ENCODE peak calls at places on chromosomes 6 and 20, in seven cellular contexts. One of them, this sample, is unnamed.

GRCh38 chr6:151136141-151136755 is 103.5 kb upstream of the AKAP12 start:
- DNase-seq in NB4: no peak
- DNase-seq in heart left ventricle: no peak
- DNase-seq in endothelial cell of umbilical vein: no peak
- DNase-seq in spleen: no peak
- DNase-seq in ovary: peak
- DNase-seq in IMR-90: no peak
- DNase-seq in this sample: no peak

GRCh38 chr6:154487367-154488275 is 22.9 kb downstream of the CNKSR3 start:
- DNase-seq in IMR-90: peak
- DNase-seq in spleen: no peak
- DNase-seq in endothelial cell of umbilical vein: no peak
- DNase-seq in NB4: no peak
- DNase-seq in heart left ventricle: no peak
- DNase-seq in ovary: no peak
- DNase-seq in this sample: no peak

GRCh38 chr20:53737404-53738038 is 143.9 kb upstream of the ZNF217 start:
- DNase-seq in IMR-90: no peak
- DNase-seq in spleen: no peak
- DNase-seq in NB4: peak
- DNase-seq in ovary: no peak
- DNase-seq in endothelial cell of umbilical vein: peak
- DNase-seq in heart left ventricle: no peak
- DNase-seq in this sample: peak

GRCh38 chr6:75776461-75776860 is 27.4 kb downstream of the MYO6 start:
- DNase-seq in heart left ventricle: no peak
- DNase-seq in IMR-90: no peak
- DNase-seq in ovary: no peak
- DNase-seq in NB4: no peak
- DNase-seq in endothelial cell of umbilical vein: no peak
- DNase-seq in spleen: no peak
- DNase-seq in this sample: no peak

GRCh38 chr6:105851181-105851580 is 235.0 kb upstream of the PRDM1 start:
- DNase-seq in heart left ventricle: peak
- DNase-seq in NB4: no peak
- DNase-seq in IMR-90: peak
- DNase-seq in spleen: no peak
- DNase-seq in endothelial cell of umbilical vein: no peak
- DNase-seq in ovary: no peak
- DNase-seq in this sample: no peak

GRCh38 chr6:165846123-165846966 is 183.3 kb upstream of the PDE10A start:
- DNase-seq in ovary: no peak
- DNase-seq in endothelial cell of umbilical vein: no peak
- DNase-seq in spleen: no peak
- DNase-seq in NB4: no peak
- DNase-seq in heart left ventricle: no peak
- DNase-seq in IMR-90: peak
- DNase-seq in this sample: no peak

GRCh38 chr20:59583428-59584277 is 20.7 kb upstream of the PHACTR3 start:
- DNase-seq in IMR-90: no peak
- DNase-seq in NB4: no peak
- DNase-seq in spleen: peak
- DNase-seq in endothelial cell of umbilical vein: no peak
- DNase-seq in heart left ventricle: peak
- DNase-seq in ovary: peak
- DNase-seq in this sample: no peak

GRCh38 chr6:139164001-139164400 is 29.1 kb downstream of the HECA start:
- DNase-seq in spleen: no peak
- DNase-seq in IMR-90: no peak
- DNase-seq in heart left ventricle: no peak
- DNase-seq in endothelial cell of umbilical vein: no peak
- DNase-seq in NB4: peak
- DNase-seq in ovary: no peak
- DNase-seq in this sample: no peak

GRCh38 chr6:45416700-45417099 is 39.0 kb upstream of the SUPT3H start:
- DNase-seq in ovary: no peak
- DNase-seq in IMR-90: no peak
- DNase-seq in heart left ventricle: no peak
- DNase-seq in endothelial cell of umbilical vein: no peak
- DNase-seq in spleen: no peak
- DNase-seq in NB4: no peak
- DNase-seq in this sample: no peak

GRCh38 chr6:33123732-33124524 is 48.1 kb downstream of the HLA-DPB1 start:
- DNase-seq in spleen: no peak
- DNase-seq in endothelial cell of umbilical vein: no peak
- DNase-seq in NB4: peak
- DNase-seq in ovary: no peak
- DNase-seq in IMR-90: peak
- DNase-seq in heart left ventricle: no peak
- DNase-seq in this sample: peak

GRCh38 chr6:16544006-16544405 is 217.3 kb downstream of the ATXN1 start:
- DNase-seq in ovary: no peak
- DNase-seq in NB4: no peak
- DNase-seq in endothelial cell of umbilical vein: peak
- DNase-seq in heart left ventricle: peak
- DNase-seq in spleen: no peak
- DNase-seq in IMR-90: peak
- DNase-seq in this sample: no peak

GRCh38 chr6:3031857-3032256 is 32.2 kb downstream of the NQO2 start:
- DNase-seq in endothelial cell of umbilical vein: no peak
- DNase-seq in IMR-90: no peak
- DNase-seq in ovary: no peak
- DNase-seq in heart left ventricle: no peak
- DNase-seq in spleen: no peak
- DNase-seq in NB4: no peak
- DNase-seq in this sample: no peak

GRCh38 chr20:39338977-39339376 is 376.8 kb downstream of the DHX35 start:
- DNase-seq in heart left ventricle: peak
- DNase-seq in IMR-90: no peak
- DNase-seq in NB4: peak
- DNase-seq in spleen: no peak
- DNase-seq in ovary: no peak
- DNase-seq in endothelial cell of umbilical vein: no peak
- DNase-seq in this sample: no peak

GRCh38 chr6:105817370-105817769 is 268.8 kb upstream of the PRDM1 start:
- DNase-seq in heart left ventricle: no peak
- DNase-seq in spleen: no peak
- DNase-seq in IMR-90: no peak
- DNase-seq in endothelial cell of umbilical vein: no peak
- DNase-seq in NB4: no peak
- DNase-seq in ovary: no peak
- DNase-seq in this sample: no peak

GRCh38 chr20:48921168-48921882 is at the start of gene ARFGEF2:
- DNase-seq in IMR-90: peak
- DNase-seq in spleen: peak
- DNase-seq in ovary: peak
- DNase-seq in NB4: peak
- DNase-seq in endothelial cell of umbilical vein: peak
- DNase-seq in heart left ventricle: peak
- DNase-seq in this sample: peak

GRCh38 chr6:118708736-118709135 is 57.3 kb upstream of the CEP85L start:
- DNase-seq in heart left ventricle: no peak
- DNase-seq in NB4: no peak
- DNase-seq in spleen: no peak
- DNase-seq in IMR-90: peak
- DNase-seq in ovary: no peak
- DNase-seq in endothelial cell of umbilical vein: no peak
- DNase-seq in this sample: no peak

GRCh38 chr6:15562954-15563353 is 99.9 kb downstream of the DTNBP1 start:
- DNase-seq in ovary: no peak
- DNase-seq in IMR-90: no peak
- DNase-seq in endothelial cell of umbilical vein: no peak
- DNase-seq in NB4: no peak
- DNase-seq in heart left ventricle: no peak
- DNase-seq in spleen: no peak
- DNase-seq in this sample: no peak

GRCh38 chr20:62226707-62227590 is 6.9 kb upstream of the HRH3 start:
- DNase-seq in heart left ventricle: no peak
- DNase-seq in IMR-90: no peak
- DNase-seq in ovary: no peak
- DNase-seq in NB4: no peak
- DNase-seq in spleen: no peak
- DNase-seq in endothelial cell of umbilical vein: no peak
- DNase-seq in this sample: no peak

GRCh38 chr20:62393830-62394229 is 6.9 kb downstream of the RPS21 start:
- DNase-seq in NB4: no peak
- DNase-seq in IMR-90: no peak
- DNase-seq in ovary: no peak
- DNase-seq in endothelial cell of umbilical vein: no peak
- DNase-seq in heart left ventricle: no peak
- DNase-seq in spleen: no peak
- DNase-seq in this sample: no peak

GRCh38 chr20:49575551-49576060 is 7.7 kb upstream of the PTGIS start:
- DNase-seq in heart left ventricle: peak
- DNase-seq in endothelial cell of umbilical vein: no peak
- DNase-seq in IMR-90: no peak
- DNase-seq in ovary: peak
- DNase-seq in NB4: no peak
- DNase-seq in spleen: peak
- DNase-seq in this sample: no peak

GRCh38 chr20:60062431-60063336 is 104.5 kb downstream of the CDH26 start:
- DNase-seq in heart left ventricle: no peak
- DNase-seq in ovary: peak
- DNase-seq in endothelial cell of umbilical vein: no peak
- DNase-seq in spleen: no peak
- DNase-seq in IMR-90: peak
- DNase-seq in NB4: no peak
- DNase-seq in this sample: no peak

GRCh38 chr6:125151715-125152114 is 1.9 kb upstream of the TPD52L1 start:
- DNase-seq in ovary: no peak
- DNase-seq in endothelial cell of umbilical vein: no peak
- DNase-seq in IMR-90: no peak
- DNase-seq in spleen: no peak
- DNase-seq in NB4: no peak
- DNase-seq in heart left ventricle: no peak
- DNase-seq in this sample: no peak

GRCh38 chr6:125155344-125155743 is 1.8 kb downstream of the TPD52L1 start:
- DNase-seq in endothelial cell of umbilical vein: no peak
- DNase-seq in heart left ventricle: no peak
- DNase-seq in spleen: no peak
- DNase-seq in ovary: no peak
- DNase-seq in NB4: no peak
- DNase-seq in IMR-90: no peak
- DNase-seq in this sample: no peak

GRCh38 chr6:125154184-125155135 is 887 bp downstream of the TPD52L1 start:
- DNase-seq in ovary: peak
- DNase-seq in heart left ventricle: peak
- DNase-seq in IMR-90: no peak
- DNase-seq in endothelial cell of umbilical vein: no peak
- DNase-seq in NB4: no peak
- DNase-seq in spleen: peak
- DNase-seq in this sample: peak

GRCh38 chr6:125156496-125156895 is 2.9 kb downstream of the TPD52L1 start:
- DNase-seq in IMR-90: no peak
- DNase-seq in NB4: no peak
- DNase-seq in ovary: no peak
- DNase-seq in endothelial cell of umbilical vein: no peak
- DNase-seq in heart left ventricle: no peak
- DNase-seq in spleen: no peak
- DNase-seq in this sample: no peak

GRCh38 chr6:125153541-125154183 is at the start of gene TPD52L1:
- DNase-seq in heart left ventricle: peak
- DNase-seq in spleen: peak
- DNase-seq in endothelial cell of umbilical vein: peak
- DNase-seq in ovary: peak
- DNase-seq in IMR-90: peak
- DNase-seq in NB4: peak
- DNase-seq in this sample: peak
- TF ChIP-seq POLR2A in heart left ventricle: no peak
- TF ChIP-seq POLR2A in spleen: no peak
- TF ChIP-seq POLR2A in endothelial cell of umbilical vein: no peak
- TF ChIP-seq POLR2A in ovary: no peak
- TF ChIP-seq POLR2A in IMR-90: no peak
- TF ChIP-seq POLR2A in NB4: no peak
- TF ChIP-seq POLR2A in this sample: no peak

DNA sequence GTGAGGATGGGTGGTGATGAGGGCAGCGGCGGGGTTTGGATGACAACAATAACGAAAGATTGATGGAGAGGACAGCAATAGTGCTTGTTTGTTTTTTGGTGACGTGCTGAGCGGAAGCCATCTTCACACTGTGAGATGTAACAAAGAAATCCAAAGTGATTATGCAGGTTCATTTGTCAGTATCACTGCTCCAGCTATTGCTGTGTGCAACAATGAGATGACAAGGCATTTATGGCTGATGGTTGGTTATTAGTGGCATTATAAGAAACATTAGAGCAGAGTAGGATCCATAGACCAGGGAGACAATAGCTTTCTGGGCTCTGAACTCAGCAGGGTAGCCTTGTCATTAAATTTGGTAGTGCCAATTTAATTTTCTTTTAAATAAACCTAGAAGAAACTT is 306.8 kb downstream of the RNF144B start:
- DNase-seq in IMR-90: no peak
- DNase-seq in NB4: no peak
- DNase-seq in endothelial cell of umbilical vein: no peak
- DNase-seq in heart left ventricle: no peak
- DNase-seq in ovary: no peak
- DNase-seq in spleen: no peak
- DNase-seq in this sample: no peak
- TF ChIP-seq POLR2A in IMR-90: no peak
- TF ChIP-seq POLR2A in NB4: no peak
- TF ChIP-seq POLR2A in endothelial cell of umbilical vein: no peak
- TF ChIP-seq POLR2A in heart left ventricle: no peak
- TF ChIP-seq POLR2A in ovary: no peak
- TF ChIP-seq POLR2A in spleen: no peak
- TF ChIP-seq POLR2A in this sample: no peak

GRCh38 chr6:30725713-30726505 is 5.8 kb downstream of the TUBB start:
- DNase-seq in spleen: peak
- DNase-seq in NB4: peak
- DNase-seq in IMR-90: peak
- DNase-seq in endothelial cell of umbilical vein: peak
- DNase-seq in ovary: no peak
- DNase-seq in heart left ventricle: no peak
- DNase-seq in this sample: no peak
- TF ChIP-seq POLR2A in spleen: no peak
- TF ChIP-seq POLR2A in NB4: no peak
- TF ChIP-seq POLR2A in IMR-90: peak
- TF ChIP-seq POLR2A in endothelial cell of umbilical vein: peak
- TF ChIP-seq POLR2A in ovary: no peak
- TF ChIP-seq POLR2A in heart left ventricle: no peak
- TF ChIP-seq POLR2A in this sample: peak

DNA sequence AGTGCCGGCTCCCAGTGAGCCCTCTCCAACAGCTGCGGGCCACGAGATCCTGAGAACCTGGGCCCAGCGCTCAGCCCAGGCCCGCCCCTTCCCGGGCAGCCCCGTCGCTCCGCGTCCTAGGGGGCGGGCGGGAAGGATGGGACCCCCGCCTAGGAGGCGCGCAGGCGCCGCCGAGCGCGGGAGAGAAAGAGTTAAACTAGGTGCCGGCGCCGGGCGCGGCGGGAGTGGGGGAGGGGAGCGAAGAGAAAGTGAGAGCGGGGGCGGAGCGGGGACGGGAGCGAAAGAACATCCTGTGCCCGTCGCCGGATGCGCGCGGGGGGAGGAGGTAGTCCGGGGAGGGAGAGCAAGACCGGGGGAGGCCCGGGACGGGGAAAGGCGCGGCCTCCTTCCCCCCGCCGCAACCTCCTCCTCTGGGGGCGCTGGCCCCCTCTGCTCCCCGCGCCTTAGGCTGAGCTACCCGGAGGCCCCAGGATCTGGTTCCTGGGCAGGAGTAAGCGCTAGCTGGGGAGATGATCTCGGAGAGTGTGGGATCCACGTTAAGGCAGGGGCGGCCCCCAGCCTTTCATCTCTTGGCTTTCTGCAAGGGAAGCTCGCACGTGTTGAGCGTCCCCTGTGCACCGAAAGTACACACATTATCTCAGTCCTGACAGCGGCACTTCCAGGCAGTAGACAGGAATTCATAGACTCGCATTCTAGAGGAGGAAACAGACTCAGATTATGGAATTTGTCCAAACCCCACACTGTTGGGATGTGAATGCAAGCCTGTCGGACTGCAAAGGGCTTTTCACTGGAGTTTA is 4.9 kb upstream of the ARMC12 start:
- DNase-seq in IMR-90: peak
- DNase-seq in spleen: peak
- DNase-seq in heart left ventricle: peak
- DNase-seq in ovary: peak
- DNase-seq in endothelial cell of umbilical vein: peak
- DNase-seq in NB4: peak
- DNase-seq in this sample: peak
- TF ChIP-seq POLR2A in IMR-90: no peak
- TF ChIP-seq POLR2A in spleen: peak
- TF ChIP-seq POLR2A in heart left ventricle: no peak
- TF ChIP-seq POLR2A in ovary: peak
- TF ChIP-seq POLR2A in endothelial cell of umbilical vein: peak
- TF ChIP-seq POLR2A in NB4: peak
- TF ChIP-seq POLR2A in this sample: peak